ENCODE peak calls at places on chromosomes 5 and 9, in eight cellular contexts. One of them, this sample, is unnamed.

GRCh38 chr9:91060520-91061343 is 259.1 kb downstream of the SYK start:
- DNase-seq in spleen: no peak
- DNase-seq in sigmoid colon: peak
- DNase-seq in lower leg skin: peak
- DNase-seq in tibial nerve: peak
- DNase-seq in heart left ventricle: no peak
- DNase-seq in prostate gland: peak
- DNase-seq in adrenal gland: peak
- DNase-seq in this sample: peak

GRCh38 chr9:17810728-17811634 is 232.1 kb downstream of the SH3GL2 start:
- DNase-seq in lower leg skin: peak
- DNase-seq in prostate gland: peak
- DNase-seq in tibial nerve: peak
- DNase-seq in heart left ventricle: no peak
- DNase-seq in sigmoid colon: peak
- DNase-seq in spleen: no peak
- DNase-seq in adrenal gland: peak
- DNase-seq in this sample: peak

GRCh38 chr9:72574156-72574810 is 52.9 kb downstream of the TMC1 start:
- DNase-seq in tibial nerve: no peak
- DNase-seq in adrenal gland: peak
- DNase-seq in sigmoid colon: no peak
- DNase-seq in heart left ventricle: no peak
- DNase-seq in spleen: no peak
- DNase-seq in prostate gland: no peak
- DNase-seq in lower leg skin: no peak
- DNase-seq in this sample: no peak

GRCh38 chr5:168334161-168335094 is 43.0 kb downstream of the WWC1 start:
- DNase-seq in sigmoid colon: peak
- DNase-seq in spleen: peak
- DNase-seq in prostate gland: no peak
- DNase-seq in adrenal gland: no peak
- DNase-seq in tibial nerve: no peak
- DNase-seq in lower leg skin: no peak
- DNase-seq in heart left ventricle: no peak
- DNase-seq in this sample: peak

GRCh38 chr5:74378464-74378863 is 262.1 kb downstream of the ENC1 start:
- DNase-seq in tibial nerve: no peak
- DNase-seq in prostate gland: no peak
- DNase-seq in heart left ventricle: no peak
- DNase-seq in spleen: no peak
- DNase-seq in sigmoid colon: no peak
- DNase-seq in lower leg skin: no peak
- DNase-seq in adrenal gland: no peak
- DNase-seq in this sample: no peak

GRCh38 chr9:115668506-115668905 is 485.1 kb upstream of the PAPPA start:
- DNase-seq in spleen: no peak
- DNase-seq in lower leg skin: no peak
- DNase-seq in adrenal gland: no peak
- DNase-seq in tibial nerve: no peak
- DNase-seq in prostate gland: no peak
- DNase-seq in sigmoid colon: peak
- DNase-seq in heart left ventricle: no peak
- DNase-seq in this sample: no peak

GRCh38 chr5:74762599-74762998 is 4.3 kb downstream of the GFM2 start:
- DNase-seq in prostate gland: no peak
- DNase-seq in sigmoid colon: no peak
- DNase-seq in heart left ventricle: no peak
- DNase-seq in adrenal gland: no peak
- DNase-seq in lower leg skin: no peak
- DNase-seq in tibial nerve: no peak
- DNase-seq in spleen: no peak
- DNase-seq in this sample: no peak

GRCh38 chr5:123428521-123429220 is 5.5 kb upstream of the CEP120 start:
- DNase-seq in sigmoid colon: no peak
- DNase-seq in tibial nerve: no peak
- DNase-seq in spleen: no peak
- DNase-seq in prostate gland: no peak
- DNase-seq in adrenal gland: no peak
- DNase-seq in lower leg skin: no peak
- DNase-seq in heart left ventricle: no peak
- DNase-seq in this sample: peak

GRCh38 chr5:173793677-173794570 is 94.2 kb upstream of the CPEB4 start:
- DNase-seq in adrenal gland: no peak
- DNase-seq in lower leg skin: peak
- DNase-seq in heart left ventricle: no peak
- DNase-seq in sigmoid colon: no peak
- DNase-seq in prostate gland: no peak
- DNase-seq in tibial nerve: no peak
- DNase-seq in spleen: no peak
- DNase-seq in this sample: no peak

GRCh38 chr5:40399349-40399748 is 280.4 kb upstream of the PTGER4 start:
- DNase-seq in lower leg skin: no peak
- DNase-seq in prostate gland: no peak
- DNase-seq in sigmoid colon: no peak
- DNase-seq in tibial nerve: no peak
- DNase-seq in adrenal gland: no peak
- DNase-seq in spleen: no peak
- DNase-seq in heart left ventricle: no peak
- DNase-seq in this sample: no peak

GRCh38 chr9:79581794-79582193 is 10.0 kb downstream of the TLE4 start:
- DNase-seq in prostate gland: no peak
- DNase-seq in heart left ventricle: no peak
- DNase-seq in adrenal gland: peak
- DNase-seq in lower leg skin: no peak
- DNase-seq in spleen: no peak
- DNase-seq in tibial nerve: no peak
- DNase-seq in sigmoid colon: no peak
- DNase-seq in this sample: no peak

GRCh38 chr9:2596003-2596402 is 25.6 kb upstream of the VLDLR start:
- DNase-seq in heart left ventricle: no peak
- DNase-seq in lower leg skin: no peak
- DNase-seq in tibial nerve: no peak
- DNase-seq in prostate gland: no peak
- DNase-seq in spleen: no peak
- DNase-seq in adrenal gland: no peak
- DNase-seq in sigmoid colon: no peak
- DNase-seq in this sample: no peak

GRCh38 chr9:113645224-113645971 is 181.9 kb downstream of the RGS3 start:
- DNase-seq in lower leg skin: no peak
- DNase-seq in tibial nerve: no peak
- DNase-seq in adrenal gland: no peak
- DNase-seq in prostate gland: no peak
- DNase-seq in sigmoid colon: no peak
- DNase-seq in heart left ventricle: no peak
- DNase-seq in spleen: no peak
- DNase-seq in this sample: no peak

GRCh38 chr9:97501972-97502221 is 431 bp downstream of the TMOD1 start:
- DNase-seq in spleen: peak
- DNase-seq in tibial nerve: no peak
- DNase-seq in adrenal gland: no peak
- DNase-seq in prostate gland: no peak
- DNase-seq in sigmoid colon: no peak
- DNase-seq in heart left ventricle: no peak
- DNase-seq in lower leg skin: no peak
- DNase-seq in this sample: no peak

GRCh38 chr5:104540448-104540847 is 977.9 kb upstream of the NUDT12 start:
- DNase-seq in adrenal gland: peak
- DNase-seq in prostate gland: no peak
- DNase-seq in heart left ventricle: no peak
- DNase-seq in tibial nerve: no peak
- DNase-seq in spleen: no peak
- DNase-seq in sigmoid colon: no peak
- DNase-seq in lower leg skin: no peak
- DNase-seq in this sample: peak

GRCh38 chr5:80963966-80964481 is 3.9 kb downstream of the RASGRF2 start:
- DNase-seq in tibial nerve: no peak
- DNase-seq in lower leg skin: no peak
- DNase-seq in heart left ventricle: no peak
- DNase-seq in spleen: no peak
- DNase-seq in prostate gland: no peak
- DNase-seq in adrenal gland: no peak
- DNase-seq in sigmoid colon: no peak
- DNase-seq in this sample: no peak

GRCh38 chr5:2105141-2105540 is 222.4 kb upstream of the IRX4 start:
- DNase-seq in lower leg skin: no peak
- DNase-seq in heart left ventricle: no peak
- DNase-seq in spleen: no peak
- DNase-seq in prostate gland: no peak
- DNase-seq in tibial nerve: no peak
- DNase-seq in sigmoid colon: no peak
- DNase-seq in adrenal gland: peak
- DNase-seq in this sample: no peak

GRCh38 chr5:14706615-14707021 is 42.1 kb downstream of the OTULIN start:
- DNase-seq in tibial nerve: no peak
- DNase-seq in prostate gland: no peak
- DNase-seq in spleen: no peak
- DNase-seq in lower leg skin: no peak
- DNase-seq in heart left ventricle: no peak
- DNase-seq in sigmoid colon: no peak
- DNase-seq in adrenal gland: no peak
- DNase-seq in this sample: no peak

GRCh38 chr9:687994-688393 is 153.5 kb upstream of the DMRT1 start:
- DNase-seq in lower leg skin: no peak
- DNase-seq in adrenal gland: no peak
- DNase-seq in spleen: no peak
- DNase-seq in sigmoid colon: no peak
- DNase-seq in prostate gland: no peak
- DNase-seq in tibial nerve: no peak
- DNase-seq in heart left ventricle: no peak
- DNase-seq in this sample: no peak
- H3K4me3 ChIP-seq in lower leg skin: no peak
- H3K4me3 ChIP-seq in adrenal gland: no peak
- H3K4me3 ChIP-seq in spleen: no peak
- H3K4me3 ChIP-seq in sigmoid colon: no peak
- H3K4me3 ChIP-seq in prostate gland: no peak
- H3K4me3 ChIP-seq in tibial nerve: no peak
- H3K4me3 ChIP-seq in heart left ventricle: no peak
- H3K4me3 ChIP-seq in this sample: no peak

GRCh38 chr9:130126721-130127429 is 45.3 kb upstream of the NCS1 start:
- DNase-seq in spleen: no peak
- DNase-seq in lower leg skin: no peak
- DNase-seq in heart left ventricle: no peak
- DNase-seq in adrenal gland: no peak
- DNase-seq in tibial nerve: no peak
- DNase-seq in prostate gland: no peak
- DNase-seq in sigmoid colon: no peak
- DNase-seq in this sample: no peak

GRCh38 chr9:130128251-130128650 is 44.0 kb upstream of the NCS1 start:
- DNase-seq in heart left ventricle: no peak
- DNase-seq in lower leg skin: no peak
- DNase-seq in prostate gland: no peak
- DNase-seq in tibial nerve: no peak
- DNase-seq in adrenal gland: no peak
- DNase-seq in sigmoid colon: no peak
- DNase-seq in spleen: peak
- DNase-seq in this sample: no peak

GRCh38 chr9:130129425-130130061 is 42.7 kb upstream of the NCS1 start:
- DNase-seq in lower leg skin: no peak
- DNase-seq in spleen: no peak
- DNase-seq in sigmoid colon: no peak
- DNase-seq in heart left ventricle: peak
- DNase-seq in tibial nerve: no peak
- DNase-seq in prostate gland: no peak
- DNase-seq in adrenal gland: no peak
- DNase-seq in this sample: no peak

GRCh38 chr9:130124471-130124870 is 47.7 kb upstream of the NCS1 start:
- DNase-seq in prostate gland: no peak
- DNase-seq in lower leg skin: no peak
- DNase-seq in heart left ventricle: no peak
- DNase-seq in spleen: peak
- DNase-seq in tibial nerve: no peak
- DNase-seq in adrenal gland: no peak
- DNase-seq in sigmoid colon: no peak
- DNase-seq in this sample: no peak

GRCh38 chr9:130128782-130129424 is 43.3 kb upstream of the NCS1 start:
- DNase-seq in prostate gland: peak
- DNase-seq in adrenal gland: peak
- DNase-seq in spleen: peak
- DNase-seq in heart left ventricle: peak
- DNase-seq in tibial nerve: peak
- DNase-seq in lower leg skin: peak
- DNase-seq in sigmoid colon: no peak
- DNase-seq in this sample: peak
- TF ChIP-seq POLR2A in prostate gland: no peak
- TF ChIP-seq POLR2A in adrenal gland: no peak
- TF ChIP-seq POLR2A in spleen: no peak
- TF ChIP-seq POLR2A in heart left ventricle: no peak
- TF ChIP-seq POLR2A in tibial nerve: no peak
- TF ChIP-seq POLR2A in lower leg skin: no peak
- TF ChIP-seq POLR2A in sigmoid colon: no peak
- TF ChIP-seq POLR2A in this sample: peak

DNA sequence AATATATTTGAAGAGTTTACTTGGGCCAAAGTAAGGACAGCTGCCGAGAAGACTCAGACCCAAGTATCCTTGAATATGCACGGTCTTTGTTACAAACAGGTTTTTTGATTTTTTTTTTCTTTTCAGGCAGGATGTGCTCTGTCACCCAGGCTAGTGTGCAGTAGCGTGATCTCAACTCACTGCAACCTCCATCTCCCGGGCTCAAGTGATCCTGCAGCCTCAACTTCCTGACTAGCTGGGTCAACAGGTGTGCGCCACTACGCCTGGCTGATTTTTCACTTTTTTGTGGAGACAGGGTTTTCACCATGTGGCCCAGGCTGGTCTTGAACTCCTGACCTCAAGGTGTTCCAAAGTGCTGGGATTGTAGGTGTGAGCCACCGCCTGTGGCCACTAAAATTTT is 27.4 kb downstream of the JMY start:
- DNase-seq in heart left ventricle: no peak
- DNase-seq in spleen: no peak
- DNase-seq in lower leg skin: no peak
- DNase-seq in prostate gland: no peak
- DNase-seq in sigmoid colon: no peak
- DNase-seq in adrenal gland: no peak
- DNase-seq in tibial nerve: no peak
- DNase-seq in this sample: no peak
- H3K4me3 ChIP-seq in heart left ventricle: no peak
- H3K4me3 ChIP-seq in spleen: no peak
- H3K4me3 ChIP-seq in lower leg skin: no peak
- H3K4me3 ChIP-seq in prostate gland: no peak
- H3K4me3 ChIP-seq in sigmoid colon: no peak
- H3K4me3 ChIP-seq in adrenal gland: no peak
- H3K4me3 ChIP-seq in tibial nerve: no peak
- H3K4me3 ChIP-seq in this sample: no peak

DNA sequence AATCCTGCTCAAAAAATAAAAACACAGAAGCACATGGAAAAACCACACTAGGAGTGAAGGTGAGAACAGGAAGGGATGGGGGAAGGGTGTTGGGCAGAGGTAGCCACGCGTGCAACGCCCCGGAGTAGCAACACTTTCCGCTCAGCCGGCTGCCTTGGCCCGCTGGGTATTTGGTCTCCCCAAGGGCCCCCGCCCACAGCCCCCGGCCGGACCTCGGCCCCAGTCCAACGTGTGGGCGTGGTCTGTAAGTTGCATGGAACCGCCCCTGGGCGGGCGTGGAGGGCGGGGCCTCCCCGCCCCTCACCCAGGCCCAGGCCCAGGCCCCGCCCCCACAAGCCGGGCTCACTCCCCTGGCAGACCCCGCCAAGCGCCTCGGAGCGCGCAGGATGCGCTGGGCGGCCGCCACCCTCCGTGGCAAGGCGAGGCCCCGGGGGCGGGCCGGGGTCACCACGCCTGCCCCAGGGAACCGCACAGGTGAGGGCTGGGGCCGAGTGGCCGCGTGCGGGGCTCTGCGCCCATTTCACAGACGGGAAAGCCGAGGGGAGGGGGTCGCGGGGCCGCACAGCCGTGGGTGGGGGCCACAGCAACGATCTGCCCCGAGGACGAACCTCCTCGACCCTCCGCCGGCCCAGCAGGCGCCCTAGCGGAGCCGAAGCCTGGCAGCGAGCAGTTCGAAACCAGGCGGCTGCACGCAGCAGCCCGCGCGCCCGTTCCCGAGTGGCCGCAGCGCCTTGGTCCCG is at the start of gene SUSD3:
- DNase-seq in lower leg skin: peak
- DNase-seq in tibial nerve: peak
- DNase-seq in adrenal gland: no peak
- DNase-seq in prostate gland: peak
- DNase-seq in heart left ventricle: peak
- DNase-seq in spleen: peak
- DNase-seq in sigmoid colon: peak
- DNase-seq in this sample: peak
- TF ChIP-seq POLR2A in lower leg skin: no peak
- TF ChIP-seq POLR2A in tibial nerve: no peak
- TF ChIP-seq POLR2A in adrenal gland: no peak
- TF ChIP-seq POLR2A in prostate gland: no peak
- TF ChIP-seq POLR2A in heart left ventricle: no peak
- TF ChIP-seq POLR2A in spleen: no peak
- TF ChIP-seq POLR2A in sigmoid colon: no peak
- TF ChIP-seq POLR2A in this sample: no peak

This sample was measured in body of pancreas.